ENCODE peak calls at places on chromosomes 4 and X, in eight cellular contexts. One of them, this sample, is unnamed.

GRCh38 chr4:43843501-43843900 is 605.1 kb downstream of the KCTD8 start:
- DNase-seq in astrocyte of the spinal cord: peak
- DNase-seq in GM12865: no peak
- DNase-seq in GDM1: no peak
- DNase-seq in ACHN: peak
- DNase-seq in aorta: no peak
- DNase-seq in GM18507: no peak
- DNase-seq in EL: no peak
- DNase-seq in this sample: peak

GRCh38 chrX:128816919-128817318 is 706.4 kb downstream of the SMARCA1 start:
- DNase-seq in astrocyte of the spinal cord: no peak
- DNase-seq in EL: no peak
- DNase-seq in aorta: no peak
- DNase-seq in GM12865: no peak
- DNase-seq in GDM1: no peak
- DNase-seq in GM18507: no peak
- DNase-seq in ACHN: peak
- DNase-seq in this sample: peak

GRCh38 chr4:7928711-7929505 is 10.8 kb downstream of the AFAP1 start:
- DNase-seq in aorta: no peak
- DNase-seq in astrocyte of the spinal cord: no peak
- DNase-seq in GM18507: no peak
- DNase-seq in GM12865: no peak
- DNase-seq in EL: peak
- DNase-seq in GDM1: no peak
- DNase-seq in ACHN: peak
- DNase-seq in this sample: peak

GRCh38 chr4:62914758-62915157 is 1494.5 kb downstream of the TECRL start:
- DNase-seq in astrocyte of the spinal cord: no peak
- DNase-seq in ACHN: no peak
- DNase-seq in GM12865: no peak
- DNase-seq in aorta: no peak
- DNase-seq in EL: no peak
- DNase-seq in GM18507: no peak
- DNase-seq in GDM1: no peak
- DNase-seq in this sample: peak

GRCh38 chr4:148090503-148091476 is 351.4 kb downstream of the NR3C2 start:
- DNase-seq in GM12865: no peak
- DNase-seq in aorta: no peak
- DNase-seq in GM18507: no peak
- DNase-seq in EL: no peak
- DNase-seq in astrocyte of the spinal cord: no peak
- DNase-seq in GDM1: no peak
- DNase-seq in ACHN: no peak
- DNase-seq in this sample: no peak

GRCh38 chr4:147732516-147733193 is 767 bp downstream of the ARHGAP10 start:
- DNase-seq in GM12865: peak
- DNase-seq in EL: peak
- DNase-seq in astrocyte of the spinal cord: peak
- DNase-seq in GM18507: no peak
- DNase-seq in ACHN: peak
- DNase-seq in GDM1: no peak
- DNase-seq in aorta: peak
- DNase-seq in this sample: no peak

GRCh38 chrX:3295731-3296130 is 50.7 kb downstream of the MXRA5 start:
- DNase-seq in astrocyte of the spinal cord: no peak
- DNase-seq in GM12865: no peak
- DNase-seq in aorta: no peak
- DNase-seq in EL: no peak
- DNase-seq in GM18507: no peak
- DNase-seq in GDM1: no peak
- DNase-seq in ACHN: peak
- DNase-seq in this sample: peak

GRCh38 chr4:174136013-174136412 is 147.5 kb downstream of the FBXO8 start:
- DNase-seq in aorta: no peak
- DNase-seq in GM18507: no peak
- DNase-seq in GM12865: no peak
- DNase-seq in EL: no peak
- DNase-seq in astrocyte of the spinal cord: peak
- DNase-seq in ACHN: peak
- DNase-seq in GDM1: no peak
- DNase-seq in this sample: no peak

GRCh38 chrX:39903343-39903742 is 194.4 kb downstream of the BCOR start:
- DNase-seq in ACHN: no peak
- DNase-seq in aorta: no peak
- DNase-seq in astrocyte of the spinal cord: peak
- DNase-seq in GM12865: peak
- DNase-seq in GM18507: no peak
- DNase-seq in GDM1: no peak
- DNase-seq in EL: peak
- DNase-seq in this sample: no peak

GRCh38 chr4:81504685-81505598 is 33.2 kb upstream of the RASGEF1B start:
- DNase-seq in GM18507: no peak
- DNase-seq in GDM1: peak
- DNase-seq in astrocyte of the spinal cord: no peak
- DNase-seq in aorta: peak
- DNase-seq in EL: no peak
- DNase-seq in ACHN: no peak
- DNase-seq in GM12865: peak
- DNase-seq in this sample: peak

GRCh38 chr4:25916870-25917269 is 2.9 kb downstream of the SMIM20 start:
- DNase-seq in aorta: no peak
- DNase-seq in ACHN: no peak
- DNase-seq in GM12865: no peak
- DNase-seq in GDM1: no peak
- DNase-seq in GM18507: no peak
- DNase-seq in astrocyte of the spinal cord: no peak
- DNase-seq in EL: no peak
- DNase-seq in this sample: no peak

GRCh38 chr4:84498203-84499026 is 677 bp downstream of the NKX6-1 start:
- DNase-seq in EL: peak
- DNase-seq in astrocyte of the spinal cord: peak
- DNase-seq in GDM1: no peak
- DNase-seq in GM18507: no peak
- DNase-seq in GM12865: no peak
- DNase-seq in ACHN: peak
- DNase-seq in aorta: peak
- DNase-seq in this sample: peak

GRCh38 chr4:99462875-99463464 is 27.8 kb upstream of the ADH7 start:
- DNase-seq in EL: peak
- DNase-seq in GM18507: peak
- DNase-seq in aorta: no peak
- DNase-seq in astrocyte of the spinal cord: peak
- DNase-seq in ACHN: peak
- DNase-seq in GDM1: peak
- DNase-seq in GM12865: peak
- DNase-seq in this sample: peak

GRCh38 chr4:55475394-55476243 is 71.1 kb downstream of the CLOCK start:
- DNase-seq in GM18507: no peak
- DNase-seq in astrocyte of the spinal cord: peak
- DNase-seq in GDM1: no peak
- DNase-seq in aorta: no peak
- DNase-seq in GM12865: peak
- DNase-seq in ACHN: peak
- DNase-seq in EL: peak
- DNase-seq in this sample: no peak

GRCh38 chr4:123545569-123546122 is 149.1 kb downstream of the SPRY1 start:
- DNase-seq in GDM1: no peak
- DNase-seq in astrocyte of the spinal cord: no peak
- DNase-seq in GM12865: no peak
- DNase-seq in aorta: no peak
- DNase-seq in EL: no peak
- DNase-seq in ACHN: no peak
- DNase-seq in GM18507: no peak
- DNase-seq in this sample: no peak

GRCh38 chrX:107204063-107204605 is 2.1 kb downstream of the NUP62CL start:
- DNase-seq in aorta: no peak
- DNase-seq in EL: no peak
- DNase-seq in GM18507: no peak
- DNase-seq in GDM1: no peak
- DNase-seq in astrocyte of the spinal cord: no peak
- DNase-seq in GM12865: no peak
- DNase-seq in ACHN: peak
- DNase-seq in this sample: no peak

GRCh38 chr4:2768921-2769336 is 12.8 kb upstream of the TNIP2 start:
- DNase-seq in GM12865: no peak
- DNase-seq in ACHN: no peak
- DNase-seq in GDM1: no peak
- DNase-seq in GM18507: no peak
- DNase-seq in EL: no peak
- DNase-seq in aorta: peak
- DNase-seq in astrocyte of the spinal cord: no peak
- DNase-seq in this sample: no peak

GRCh38 chrX:112197845-112198244 is 115.3 kb upstream of the TRPC5 start:
- DNase-seq in EL: no peak
- DNase-seq in GM12865: no peak
- DNase-seq in astrocyte of the spinal cord: no peak
- DNase-seq in GDM1: no peak
- DNase-seq in GM18507: no peak
- DNase-seq in aorta: no peak
- DNase-seq in ACHN: no peak
- DNase-seq in this sample: no peak

GRCh38 chr4:98516441-98517323 is 141.7 kb downstream of the TSPAN5 start:
- DNase-seq in ACHN: no peak
- DNase-seq in astrocyte of the spinal cord: no peak
- DNase-seq in GM12865: no peak
- DNase-seq in GDM1: no peak
- DNase-seq in GM18507: no peak
- DNase-seq in aorta: no peak
- DNase-seq in EL: no peak
- DNase-seq in this sample: no peak

GRCh38 chr4:6263541-6264540 is 5.8 kb upstream of the WFS1 start:
- DNase-seq in ACHN: peak
- DNase-seq in GM18507: no peak
- DNase-seq in EL: peak
- DNase-seq in astrocyte of the spinal cord: peak
- DNase-seq in aorta: peak
- DNase-seq in GM12865: peak
- DNase-seq in GDM1: peak
- DNase-seq in this sample: peak

GRCh38 chr4:149838036-149838435 is 22.4 kb upstream of the IQCM start:
- DNase-seq in GDM1: no peak
- DNase-seq in astrocyte of the spinal cord: no peak
- DNase-seq in aorta: no peak
- DNase-seq in ACHN: no peak
- DNase-seq in GM18507: no peak
- DNase-seq in GM12865: no peak
- DNase-seq in EL: no peak
- DNase-seq in this sample: no peak

GRCh38 chr4:16443504-16444088 is 217.3 kb upstream of the TAPT1 start:
- DNase-seq in GM12865: peak
- DNase-seq in GM18507: peak
- DNase-seq in EL: peak
- DNase-seq in astrocyte of the spinal cord: peak
- DNase-seq in GDM1: no peak
- DNase-seq in aorta: no peak
- DNase-seq in ACHN: peak
- DNase-seq in this sample: peak